ENCODE peak calls at places on chromosome 4, in nine cellular contexts. S is GM23248, N is neural progenitor cell, Q is PC-3, O is fibroblast of lung, C is neuronal stem cell, D is kidney, G is K562, A is HCT116. H is an unnamed sample. For H3K9me3, the result is how much of the 10 kb centered on the place peaks cover.

GRCh38 chr4:26330186-26330787 is 9.5 kb downstream of the RBPJ start:
- DNase-seq in D (no peak), Q (peak), N (peak), A (peak), O (peak), G (peak), C (no peak), S (peak), H (peak)

GRCh38 chr4:83207497-83208105 is 77.0 kb downstream of the COQ2 start:
- DNase-seq in G (no peak), C (no peak), Q (peak), D (no peak), N (no peak), A (peak), O (peak), S (peak), H (no peak)

GRCh38 chr4:155134136-155134535 is 74.3 kb upstream of the NPY2R start:
- DNase-seq in D (no peak), O (no peak), G (no peak), S (no peak), C (no peak), A (no peak), Q (no peak), N (no peak), H (no peak)

GRCh38 chr4:75512336-75513211 is 1.6 kb downstream of the RCHY1 start:
- DNase-seq in Q (peak), C (no peak), G (peak), S (peak), N (peak), D (no peak), O (peak), A (no peak), H (peak)

GRCh38 chr4:81405900-81406401 is 65.8 kb downstream of the RASGEF1B start:
- DNase-seq in S (peak), G (peak), A (peak), D (no peak), C (peak), N (peak), Q (peak), O (peak), H (peak)

GRCh38 chr4:65868096-65868824 is 198.0 kb upstream of the EPHA5 start:
- DNase-seq in S (no peak), A (no peak), G (no peak), O (no peak), Q (peak), D (no peak), N (no peak), C (no peak), H (no peak)

GRCh38 chr4:32830160-32830559 is 2110.0 kb downstream of the PCDH7 start:
- DNase-seq in D (no peak), A (no peak), O (no peak), G (no peak), S (no peak), Q (no peak), N (no peak), C (no peak), H (no peak)

GRCh38 chr4:119697887-119698393 is 69.3 kb upstream of the PDE5A start:
- DNase-seq in C (no peak), G (no peak), Q (no peak), O (no peak), D (no peak), N (no peak), S (no peak), A (no peak), H (no peak)

GRCh38 chr4:156660470-156660869 is 311.1 kb downstream of the PDGFC start:
- DNase-seq in O (no peak), C (no peak), G (no peak), D (no peak), S (no peak), A (no peak), N (no peak), Q (no peak), H (no peak)

GRCh38 chr4:137861682-137862081 is 329.4 kb upstream of the PCDH18 start:
- DNase-seq in N (peak), C (no peak), A (no peak), G (no peak), S (peak), D (no peak), O (no peak), Q (peak), H (peak)

GRCh38 chr4:111501946-111502345 is 643.3 kb upstream of the FAM241A start:
- DNase-seq in N (no peak), G (no peak), Q (no peak), O (peak), A (no peak), C (no peak), D (no peak), S (peak), H (no peak)

GRCh38 chr4:185112104-185112503 is 31.0 kb upstream of the SLC25A4 start:
- DNase-seq in N (no peak), Q (peak), D (no peak), G (no peak), O (peak), S (peak), A (peak), C (no peak), H (no peak)

GRCh38 chr4:23822181-23822580 is 67.7 kb downstream of the PPARGC1A start:
- DNase-seq in G (no peak), Q (no peak), S (no peak), A (no peak), D (no peak), O (no peak), C (no peak), N (no peak), H (no peak)

GRCh38 chr4:3411676-3412075 is 30.1 kb upstream of the HGFAC start:
- DNase-seq in S (no peak), A (no peak), O (no peak), C (no peak), G (no peak), D (peak), Q (no peak), N (no peak), H (no peak)

GRCh38 chr4:185036019-185036418 is 17.7 kb downstream of the HELT start:
- DNase-seq in N (no peak), S (no peak), A (no peak), G (no peak), D (no peak), O (no peak), C (no peak), Q (no peak), H (no peak)

GRCh38 chr4:155906554-155907247 is 3.2 kb downstream of the TDO2 start:
- DNase-seq in G (no peak), O (peak), D (no peak), C (no peak), Q (peak), A (no peak), S (peak), N (no peak), H (no peak)

GRCh38 chr4:40402556-40402955 is 67.4 kb downstream of the CHRNA9 start:
- DNase-seq in O (no peak), A (no peak), D (no peak), S (no peak), C (no peak), Q (peak), N (no peak), G (no peak), H (no peak)

GRCh38 chr4:47469951-47470350 is 6.4 kb upstream of the COMMD8 start:
- DNase-seq in D (no peak), O (peak), S (peak), A (no peak), Q (no peak), C (no peak), N (no peak), G (no peak), H (no peak)

GRCh38 chr4:184401397-184402171 is 72.8 kb downstream of the IRF2 start:
- DNase-seq in D (no peak), Q (no peak), O (peak), C (peak), A (no peak), S (no peak), G (no peak), N (peak), H (no peak)

GRCh38 chr4:148914301-148914700 is 472.1 kb upstream of the NR3C2 start:
- DNase-seq in G (no peak), O (no peak), A (no peak), C (no peak), N (no peak), D (no peak), Q (no peak), S (no peak), H (no peak)

GRCh38 chr4:94826206-94826605 is 68.5 kb downstream of the BMPR1B start:
- DNase-seq in C (no peak), Q (no peak), S (no peak), D (no peak), O (peak), G (no peak), N (no peak), A (no peak), H (no peak)

GRCh38 chr4:183287309-183287659 is 32.8 kb downstream of the CLDN22 start:
- DNase-seq in N (no peak), G (no peak), D (no peak), S (no peak), Q (no peak), O (no peak), C (no peak), A (no peak), H (no peak)
- H3K27ac ChIP-seq in N (no peak), G (no peak), D (peak), S (no peak), Q (no peak), O (no peak), C (no peak), A (no peak), H (no peak)

GRCh38 chr4:109383823-109384222 is 49.8 kb upstream of the SEC24B start:
- DNase-seq in A (no peak), S (no peak), N (no peak), C (no peak), Q (no peak), G (no peak), D (no peak), O (no peak), H (no peak)

GRCh38 chr4:109385260-109385659 is 48.4 kb upstream of the SEC24B start:
- DNase-seq in D (no peak), A (no peak), G (no peak), S (no peak), N (no peak), O (no peak), C (no peak), Q (no peak), H (no peak)

GRCh38 chr4:109390369-109390768 is 43.2 kb upstream of the SEC24B start:
- DNase-seq in G (no peak), O (no peak), Q (no peak), S (no peak), D (no peak), N (no peak), C (no peak), A (no peak), H (no peak)

DNA sequence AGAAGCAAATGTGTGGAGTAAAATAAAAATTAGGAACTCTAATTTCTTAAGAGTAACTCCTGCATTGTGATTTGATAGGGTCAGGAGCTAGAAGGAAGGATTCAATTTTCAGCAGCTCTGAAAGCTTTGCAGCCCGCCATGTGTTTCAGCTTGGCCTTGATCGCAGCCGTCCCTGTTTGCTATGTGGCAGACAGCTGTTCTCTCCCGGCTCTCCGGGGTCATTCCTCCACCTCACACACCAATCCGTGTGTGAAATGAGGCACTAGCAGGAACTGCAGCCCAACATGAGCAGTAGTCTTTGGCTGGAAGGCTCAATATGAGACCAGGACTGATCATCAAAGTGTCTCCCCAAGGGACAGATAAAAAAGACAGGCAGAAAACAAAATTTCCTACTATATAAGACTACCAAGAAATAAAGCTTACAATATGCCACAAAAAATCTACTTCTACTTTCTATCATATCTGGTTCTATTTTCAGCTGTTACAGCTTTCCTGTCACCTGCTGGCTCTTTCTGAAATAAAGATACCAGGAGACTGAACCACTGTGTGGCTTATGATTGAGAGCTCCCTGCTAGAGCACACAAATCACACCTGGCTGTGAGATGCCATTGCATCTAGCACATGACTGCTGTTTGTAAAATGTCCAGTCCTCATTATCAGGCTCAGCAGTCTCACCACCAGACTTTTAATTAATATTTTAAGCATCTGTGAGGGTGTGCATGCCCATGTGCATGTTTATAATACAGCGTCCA is 44.1 kb upstream of the SEC24B start:
- DNase-seq in C (no peak), A (no peak), N (no peak), D (no peak), S (no peak), Q (no peak), G (no peak), O (no peak), H (no peak)
- H3K9ac ChIP-seq in C (no peak), A (no peak), N (no peak), D (no peak), S (no peak), Q (no peak), G (no peak), O (no peak), H (no peak)

DNA sequence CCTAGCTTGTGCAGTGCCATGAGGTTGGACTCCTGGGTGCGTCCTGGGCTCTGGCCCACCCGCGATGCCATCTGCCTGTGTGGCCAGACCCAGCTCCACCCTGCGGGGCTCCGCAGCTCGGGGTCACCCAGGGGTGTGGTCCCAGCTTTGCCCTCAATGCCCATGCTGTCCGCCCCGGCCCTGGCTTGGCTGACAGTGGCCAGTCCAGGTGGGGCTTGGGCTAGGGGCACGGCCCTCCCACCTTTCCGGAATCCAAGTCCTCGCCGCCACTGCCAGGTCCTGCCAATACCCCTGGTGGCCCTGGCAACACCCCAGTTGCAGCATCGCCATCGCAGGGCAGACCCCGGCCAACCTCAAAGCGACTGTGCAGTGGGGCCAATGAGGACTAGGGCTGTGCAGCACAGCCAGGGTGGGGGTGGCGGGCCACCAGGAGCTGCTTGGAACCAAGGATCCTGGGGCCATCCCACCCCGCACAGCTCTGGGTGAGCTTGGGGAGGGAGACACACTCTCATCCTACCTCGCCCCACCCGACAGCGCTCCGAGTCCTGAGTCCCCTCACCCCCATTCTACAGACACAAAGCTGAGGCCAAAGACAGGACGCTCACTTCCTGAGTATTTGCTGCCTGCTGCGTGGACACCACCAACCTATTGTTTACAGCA is 80.9 kb downstream of the ZNF718 start:
- DNase-seq in G (no peak), C (no peak), Q (no peak), A (no peak), N (no peak), O (no peak), S (no peak), D (no peak), H (no peak)
- H3K9me3 ChIP-seq in G (under half), C (under half), Q (under half), A (under half), N (under half), O (under half), S (under half), D (under half), H (under half)

GRCh38 chr4:77158487-77158861 is 1.5 kb downstream of the CCNG2 start:
- DNase-seq in D (no peak), A (no peak), N (no peak), C (no peak), O (peak), S (peak), Q (peak), G (peak), H (no peak)
- H3K27ac ChIP-seq in D (peak), A (peak), N (peak), C (peak), O (peak), S (peak), Q (peak), G (no peak), H (no peak)

DNA sequence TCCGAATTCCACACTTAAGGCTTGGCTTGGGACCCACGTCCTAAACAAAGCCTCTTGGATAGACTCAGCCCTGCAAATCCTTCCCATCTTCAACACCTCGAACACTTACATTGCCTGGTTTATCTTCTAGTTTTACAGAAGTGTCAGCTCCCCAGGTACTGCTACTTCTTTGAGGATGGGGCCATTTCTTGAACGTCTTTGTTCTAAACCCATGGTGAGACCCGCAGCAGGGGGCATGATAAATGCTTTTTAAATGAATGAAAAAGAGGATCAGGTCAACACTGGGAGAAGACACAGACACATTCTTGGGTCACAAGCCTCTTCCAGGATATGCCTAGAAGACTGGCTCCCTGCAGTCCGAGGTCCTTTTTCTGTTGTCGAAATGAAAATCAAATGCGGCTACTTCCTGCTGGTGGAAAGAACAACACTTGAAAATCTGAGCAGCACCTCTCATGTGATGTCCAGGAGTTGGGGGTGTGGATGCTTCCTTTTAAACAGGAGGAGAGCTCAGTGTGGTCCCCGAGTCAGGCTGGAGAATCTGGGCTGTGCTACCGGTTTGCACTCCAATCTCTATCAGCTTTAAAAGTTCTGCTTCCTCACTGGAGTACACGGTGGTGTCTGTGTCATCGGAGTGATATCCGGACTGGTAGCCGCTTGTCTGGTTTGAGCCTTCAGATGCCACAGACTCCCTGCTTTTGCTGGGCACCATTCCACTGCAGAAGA is 45.8 kb downstream of the KDR start:
- DNase-seq in D (no peak), Q (no peak), A (no peak), N (no peak), S (peak), O (peak), G (no peak), C (no peak), H (no peak)
- H3K9ac ChIP-seq in D (no peak), Q (no peak), A (no peak), N (no peak), S (peak), O (no peak), G (no peak), C (no peak), H (no peak)

GRCh38 chr4:175419120-175419774 is 392.8 kb downstream of the GPM6A start:
- DNase-seq in S (peak), C (no peak), O (peak), D (no peak), G (no peak), Q (peak), A (peak), N (no peak), H (no peak)
- H3K9me3 ChIP-seq in S (under half), C (under half), O (under half), D (under half), G (under half), Q (under half), A (under half), N (under half), H (under half)

GRCh38 chr4:8228319-8229250 is 29.5 kb downstream of the SH3TC1 start:
- DNase-seq in C (no peak), S (peak), Q (peak), N (peak), A (no peak), D (peak), G (peak), O (peak), H (no peak)
- H3K27ac ChIP-seq in C (no peak), S (no peak), Q (peak), N (no peak), A (peak), D (peak), G (no peak), O (peak), H (no peak)

DNA sequence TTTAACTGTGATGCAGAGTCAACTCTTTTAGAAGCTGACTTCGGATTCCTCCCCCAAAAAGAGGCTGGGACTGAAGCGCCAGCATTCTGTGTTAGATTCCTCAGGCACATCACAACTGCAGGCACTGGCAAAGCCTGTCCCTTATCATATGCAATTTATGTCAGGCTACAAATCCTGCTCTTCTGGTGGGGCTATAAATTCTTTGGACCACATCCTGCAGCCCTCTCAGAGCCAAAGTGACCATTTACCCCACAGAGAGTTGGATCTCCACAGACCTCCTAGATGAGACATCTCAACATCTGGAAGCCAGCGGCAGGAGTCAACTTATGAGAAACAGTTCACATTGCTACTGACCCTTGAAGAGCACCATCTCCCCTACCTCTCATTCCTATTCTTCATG is 138.4 kb downstream of the CBR4 start:
- DNase-seq in G (no peak), A (no peak), N (no peak), S (peak), C (no peak), D (no peak), Q (no peak), O (no peak), H (no peak)
- H3K9ac ChIP-seq in G (no peak), A (no peak), N (no peak), S (peak), C (no peak), D (no peak), Q (no peak), O (no peak), H (no peak)

GRCh38 chr4:30776921-30777415 is 56.8 kb downstream of the PCDH7 start:
- DNase-seq in Q (no peak), C (no peak), A (no peak), N (no peak), G (no peak), S (no peak), O (peak), D (no peak), H (no peak)
- H3K9me3 ChIP-seq in Q (under half), C (under half), A (under half), N (under half), G (under half), S (under half), O (under half), D (under half), H (under half)